ENCODE peak calls at places on chromosomes 1 and 21, in four cellular contexts. One of them, this sample, is unnamed. For H3K27me3 and H3K4me1, the result is how much of the 10 kb centered on the place peaks cover.

GRCh38 chr1:219264557-219264956 is 90.9 kb downstream of the LYPLAL1 start:
- DNase-seq in hepatocyte: no peak
- DNase-seq in MM.1S: no peak
- DNase-seq in PC-9: no peak
- DNase-seq in this sample: peak

GRCh38 chr1:235783148-235783776 is 83.4 kb downstream of the LYST start:
- DNase-seq in hepatocyte: peak
- DNase-seq in MM.1S: peak
- DNase-seq in PC-9: peak
- DNase-seq in this sample: peak

GRCh38 chr1:43056981-43057391 is 98.3 kb upstream of the SLC2A1 start:
- DNase-seq in hepatocyte: peak
- DNase-seq in MM.1S: no peak
- DNase-seq in PC-9: no peak
- DNase-seq in this sample: no peak

GRCh38 chr1:7929637-7930036 is 11.0 kb downstream of the TNFRSF9 start:
- DNase-seq in hepatocyte: no peak
- DNase-seq in MM.1S: peak
- DNase-seq in PC-9: no peak
- DNase-seq in this sample: no peak

GRCh38 chr1:31811605-31812004 is 4.2 kb downstream of the SPOCD1 start:
- DNase-seq in hepatocyte: peak
- DNase-seq in MM.1S: no peak
- DNase-seq in PC-9: no peak
- DNase-seq in this sample: peak

GRCh38 chr1:174841747-174842146 is 158.0 kb upstream of the CACYBP start:
- DNase-seq in hepatocyte: no peak
- DNase-seq in MM.1S: peak
- DNase-seq in PC-9: no peak
- DNase-seq in this sample: no peak

GRCh38 chr1:33864460-33865389 is 846 bp downstream of the HMGB4 start:
- DNase-seq in hepatocyte: no peak
- DNase-seq in MM.1S: no peak
- DNase-seq in PC-9: no peak
- DNase-seq in this sample: no peak

GRCh38 chr1:1302006-1302430 is 5.7 kb downstream of the ACAP3 start:
- DNase-seq in hepatocyte: no peak
- DNase-seq in MM.1S: no peak
- DNase-seq in PC-9: no peak
- DNase-seq in this sample: no peak

GRCh38 chr1:224542783-224543440 is 73.2 kb upstream of the CNIH3 start:
- DNase-seq in hepatocyte: peak
- DNase-seq in MM.1S: no peak
- DNase-seq in PC-9: peak
- DNase-seq in this sample: peak

GRCh38 chr1:93680121-93681094 is 1.2 kb downstream of the BCAR3 start:
- DNase-seq in hepatocyte: peak
- DNase-seq in MM.1S: no peak
- DNase-seq in PC-9: peak
- DNase-seq in this sample: peak

GRCh38 chr1:160777486-160778089 is 18.4 kb upstream of the LY9 start:
- DNase-seq in hepatocyte: peak
- DNase-seq in MM.1S: peak
- DNase-seq in PC-9: no peak
- DNase-seq in this sample: peak

GRCh38 chr1:51312718-51313117 is 17.6 kb downstream of the TTC39A start:
- DNase-seq in hepatocyte: no peak
- DNase-seq in MM.1S: no peak
- DNase-seq in PC-9: no peak
- DNase-seq in this sample: no peak

GRCh38 chr21:25080161-25080560 is 527.1 kb downstream of the MRPL39 start:
- DNase-seq in hepatocyte: no peak
- DNase-seq in MM.1S: no peak
- DNase-seq in PC-9: no peak
- DNase-seq in this sample: no peak

GRCh38 chr1:99465176-99465900 is 180.6 kb upstream of the PALMD start:
- DNase-seq in hepatocyte: no peak
- DNase-seq in MM.1S: no peak
- DNase-seq in PC-9: no peak
- DNase-seq in this sample: no peak

GRCh38 chr1:35282172-35282571 is 13.7 kb downstream of the ZMYM4 start:
- DNase-seq in hepatocyte: no peak
- DNase-seq in MM.1S: no peak
- DNase-seq in PC-9: no peak
- DNase-seq in this sample: no peak

GRCh38 chr1:82775402-82776000 is 974.8 kb downstream of the ADGRL2 start:
- DNase-seq in hepatocyte: peak
- DNase-seq in MM.1S: no peak
- DNase-seq in PC-9: peak
- DNase-seq in this sample: peak

GRCh38 chr1:2252423-2252822 is 24.3 kb downstream of the SKI start:
- DNase-seq in hepatocyte: no peak
- DNase-seq in MM.1S: no peak
- DNase-seq in PC-9: no peak
- DNase-seq in this sample: no peak

GRCh38 chr1:183472488-183473285 is at the start of gene SMG7:
- DNase-seq in hepatocyte: peak
- DNase-seq in MM.1S: peak
- DNase-seq in PC-9: peak
- DNase-seq in this sample: no peak

GRCh38 chr1:207172885-207173284 is 68.9 kb downstream of the C4BPA start:
- DNase-seq in hepatocyte: no peak
- DNase-seq in MM.1S: peak
- DNase-seq in PC-9: no peak
- DNase-seq in this sample: no peak

GRCh38 chr1:6465461-6466005 is 440 bp downstream of the TNFRSF25 start:
- DNase-seq in hepatocyte: no peak
- DNase-seq in MM.1S: no peak
- DNase-seq in PC-9: no peak
- DNase-seq in this sample: no peak

GRCh38 chr1:203354246-203354645 is 3.3 kb upstream of the FMOD start:
- DNase-seq in hepatocyte: no peak
- DNase-seq in MM.1S: no peak
- DNase-seq in PC-9: no peak
- DNase-seq in this sample: no peak

GRCh38 chr1:231240531-231240882 is 505 bp upstream of the GNPAT start:
- DNase-seq in hepatocyte: peak
- DNase-seq in MM.1S: no peak
- DNase-seq in PC-9: peak
- DNase-seq in this sample: no peak

GRCh38 chr1:4433075-4433474 is 221.3 kb upstream of the AJAP1 start:
- DNase-seq in hepatocyte: no peak
- DNase-seq in MM.1S: no peak
- DNase-seq in PC-9: no peak
- DNase-seq in this sample: no peak

GRCh38 chr21:42419845-42420244 is 16.1 kb downstream of the UBASH3A start:
- DNase-seq in hepatocyte: no peak
- DNase-seq in MM.1S: no peak
- DNase-seq in PC-9: no peak
- DNase-seq in this sample: no peak
- H3K27me3 ChIP-seq in hepatocyte: under half
- H3K27me3 ChIP-seq in MM.1S: half or more
- H3K27me3 ChIP-seq in PC-9: under half
- H3K27me3 ChIP-seq in this sample: under half

GRCh38 chr1:90722874-90723273 is 5.8 kb upstream of the BARHL2 start:
- DNase-seq in hepatocyte: no peak
- DNase-seq in MM.1S: no peak
- DNase-seq in PC-9: no peak
- DNase-seq in this sample: no peak

GRCh38 chr1:90723561-90724108 is 6.5 kb upstream of the BARHL2 start:
- DNase-seq in hepatocyte: no peak
- DNase-seq in MM.1S: peak
- DNase-seq in PC-9: no peak
- DNase-seq in this sample: peak

GRCh38 chr1:90725341-90725960 is 8.3 kb upstream of the BARHL2 start:
- DNase-seq in hepatocyte: no peak
- DNase-seq in MM.1S: no peak
- DNase-seq in PC-9: no peak
- DNase-seq in this sample: no peak

GRCh38 chr1:90724926-90725325 is 7.8 kb upstream of the BARHL2 start:
- DNase-seq in hepatocyte: no peak
- DNase-seq in MM.1S: no peak
- DNase-seq in PC-9: no peak
- DNase-seq in this sample: peak

GRCh38 chr1:90724361-90724760 is 7.3 kb upstream of the BARHL2 start:
- DNase-seq in hepatocyte: no peak
- DNase-seq in MM.1S: no peak
- DNase-seq in PC-9: no peak
- DNase-seq in this sample: no peak
- TF ChIP-seq EZH2 in hepatocyte: no peak
- TF ChIP-seq EZH2 in MM.1S: no peak
- TF ChIP-seq EZH2 in PC-9: no peak
- TF ChIP-seq EZH2 in this sample: no peak

DNA sequence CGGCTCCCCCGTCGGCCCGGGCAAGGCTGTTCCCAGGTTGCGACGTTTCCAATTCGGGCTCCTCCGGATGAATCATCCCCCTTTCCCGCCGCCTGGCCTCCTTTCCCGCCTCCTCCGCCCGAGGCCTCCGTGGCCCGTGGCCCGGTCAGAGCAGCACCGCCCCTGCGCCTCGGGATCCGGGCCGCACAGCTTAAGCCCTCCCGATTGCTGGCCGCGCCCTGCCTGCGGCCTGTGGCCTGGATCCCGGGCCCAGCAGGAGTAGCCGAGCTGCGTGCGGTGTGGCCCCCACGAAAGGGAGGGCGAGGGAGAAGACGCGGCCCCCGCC is 1.1 kb downstream of the TMEM200B start:
- DNase-seq in hepatocyte: peak
- DNase-seq in MM.1S: no peak
- DNase-seq in PC-9: peak
- DNase-seq in this sample: no peak
- H3K4me1 ChIP-seq in hepatocyte: under half
- H3K4me1 ChIP-seq in MM.1S: under half
- H3K4me1 ChIP-seq in PC-9: under half
- H3K4me1 ChIP-seq in this sample: under half

GRCh38 chr21:41109174-41109573 is 58.8 kb upstream of the BACE2 start:
- DNase-seq in hepatocyte: no peak
- DNase-seq in MM.1S: no peak
- DNase-seq in PC-9: no peak
- DNase-seq in this sample: no peak
- H3K27me3 ChIP-seq in hepatocyte: under half
- H3K27me3 ChIP-seq in MM.1S: under half
- H3K27me3 ChIP-seq in PC-9: half or more
- H3K27me3 ChIP-seq in this sample: under half

GRCh38 chr1:62434612-62434994 is 2.2 kb upstream of the USP1 start:
- DNase-seq in hepatocyte: no peak
- DNase-seq in MM.1S: no peak
- DNase-seq in PC-9: no peak
- DNase-seq in this sample: no peak
- TF ChIP-seq EZH2 in hepatocyte: no peak
- TF ChIP-seq EZH2 in MM.1S: no peak
- TF ChIP-seq EZH2 in PC-9: no peak
- TF ChIP-seq EZH2 in this sample: no peak

GRCh38 chr1:40038693-40039092 is 1.8 kb upstream of the CAP1 start:
- DNase-seq in hepatocyte: no peak
- DNase-seq in MM.1S: no peak
- DNase-seq in PC-9: no peak
- DNase-seq in this sample: no peak

GRCh38 chr1:40039757-40040510 is 595 bp upstream of the CAP1 start:
- DNase-seq in hepatocyte: peak
- DNase-seq in MM.1S: peak
- DNase-seq in PC-9: peak
- DNase-seq in this sample: peak

GRCh38 chr1:40034869-40035268 is 5.7 kb upstream of the CAP1 start:
- DNase-seq in hepatocyte: no peak
- DNase-seq in MM.1S: no peak
- DNase-seq in PC-9: no peak
- DNase-seq in this sample: no peak

GRCh38 chr1:40039245-40039756 is 1.2 kb upstream of the CAP1 start:
- DNase-seq in hepatocyte: no peak
- DNase-seq in MM.1S: peak
- DNase-seq in PC-9: no peak
- DNase-seq in this sample: peak

DNA sequence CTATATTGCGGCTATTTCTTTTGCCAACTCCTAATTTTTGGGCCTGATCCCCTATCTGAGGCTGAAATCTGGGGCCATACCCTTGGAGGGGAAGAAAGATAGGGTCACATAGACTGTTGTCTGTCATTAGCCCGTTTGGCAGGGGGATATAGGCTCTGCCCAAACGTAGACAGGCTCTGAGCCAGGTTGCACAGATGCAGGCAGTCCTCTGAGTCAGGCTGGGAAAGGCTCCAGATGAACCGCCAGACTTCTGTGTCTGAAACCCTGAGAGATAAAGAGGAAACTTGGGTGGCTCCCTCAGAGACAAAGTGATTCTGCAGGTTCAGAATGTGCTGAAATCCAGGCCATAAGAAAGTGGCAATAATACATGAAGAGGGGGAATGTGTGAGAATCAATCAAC is 4.0 kb upstream of the CAP1 start:
- DNase-seq in hepatocyte: peak
- DNase-seq in MM.1S: no peak
- DNase-seq in PC-9: peak
- DNase-seq in this sample: no peak
- H3K4me1 ChIP-seq in hepatocyte: under half
- H3K4me1 ChIP-seq in MM.1S: under half
- H3K4me1 ChIP-seq in PC-9: under half
- H3K4me1 ChIP-seq in this sample: under half

GRCh38 chr1:92486251-92487077 is at the start of gene GFI1:
- DNase-seq in hepatocyte: peak
- DNase-seq in MM.1S: peak
- DNase-seq in PC-9: no peak
- DNase-seq in this sample: peak
- H3K27me3 ChIP-seq in hepatocyte: half or more
- H3K27me3 ChIP-seq in MM.1S: under half
- H3K27me3 ChIP-seq in PC-9: under half
- H3K27me3 ChIP-seq in this sample: half or more